ENCODE peak calls at places on chromosomes 16 and 17, in eight cellular contexts. H is substantia nigra; T is NCI-H2029; K is GOT3; S is effector CD4-positive, alpha-beta T cell; O is EL; W is memory B cell; M is GDM1. E is an unnamed sample.

GRCh38 chr16:78505544-78506371 is 406.3 kb downstream of the WWOX start:
- DNase-seq in O (no peak), M (no peak), T (no peak), H (peak; percentile 24), W (no peak), K (no peak), S (no peak), E (no peak)

GRCh38 chr17:71726320-71726719 is 394.5 kb upstream of the SOX9 start:
- DNase-seq in O (no peak), T (peak; percentile 8), K (no peak), M (no peak), S (no peak), H (no peak), W (no peak), E (no peak)

GRCh38 chr17:19448341-19449268 is 37.6 kb downstream of the RNF112 start:
- DNase-seq in T (no peak), S (no peak), M (no peak), O (peak; percentile 95), W (no peak), H (no peak), K (no peak), E (no peak)

GRCh38 chr16:47150067-47150466 is 6.3 kb upstream of the NETO2 start:
- DNase-seq in K (no peak), M (no peak), T (no peak), H (no peak), W (no peak), O (no peak), S (no peak), E (no peak)

GRCh38 chr17:68403122-68403521 is 54.2 kb downstream of the WIPI1 start:
- DNase-seq in O (no peak), H (no peak), S (no peak), T (no peak), K (no peak), W (no peak), M (no peak), E (no peak)

GRCh38 chr17:65185686-65186382 is 48.7 kb downstream of the RGS9 start:
- DNase-seq in O (no peak), S (no peak), H (no peak), W (no peak), T (no peak), M (no peak), K (no peak), E (no peak)

GRCh38 chr17:4513113-4514032 is 14.7 kb downstream of the SPNS2 start:
- DNase-seq in K (no peak), T (no peak), M (no peak), O (no peak), H (no peak), S (no peak), W (no peak), E (no peak)

GRCh38 chr17:54899201-54899600 is 1.5 kb upstream of the TOM1L1 start:
- DNase-seq in T (no peak), M (no peak), S (no peak), O (no peak), H (no peak), W (no peak), K (no peak), E (no peak)

GRCh38 chr16:57998484-57998883 is 2.0 kb downstream of the ZNF319 start:
- DNase-seq in S (peak; percentile 32), M (no peak), K (no peak), O (no peak), W (no peak), H (no peak), T (peak; percentile 7), E (no peak)

GRCh38 chr17:12883472-12883871 is 94.2 kb downstream of the ARHGAP44 start:
- DNase-seq in S (no peak), K (no peak), W (no peak), O (no peak), H (no peak), T (no peak), M (no peak), E (no peak)

GRCh38 chr16:83762141-83763024 is 45.4 kb upstream of the HSBP1 start:
- DNase-seq in T (peak; percentile 73), S (no peak), O (no peak), K (no peak), M (no peak), H (no peak), W (no peak), E (no peak)

GRCh38 chr16:84832488-84833141 is 12.8 kb downstream of the CRISPLD2 start:
- DNase-seq in K (no peak), T (no peak), M (no peak), H (no peak), O (peak; percentile 98), W (no peak), S (no peak), E (no peak)

GRCh38 chr17:37447641-37448040 is 41.0 kb downstream of the TADA2A start:
- DNase-seq in W (no peak), T (no peak), H (no peak), M (no peak), O (peak; percentile 56), K (no peak), S (no peak), E (no peak)

GRCh38 chr17:57607553-57608120 is 137.5 kb downstream of the CCDC182 start:
- DNase-seq in W (no peak), O (no peak), H (no peak), M (no peak), T (no peak), K (no peak), S (no peak), E (no peak)

GRCh38 chr17:73402466-73402865 is 90.7 kb upstream of the CDC42EP4 start:
- DNase-seq in T (no peak), K (no peak), H (no peak), S (no peak), O (no peak), M (no peak), W (no peak), E (no peak)

GRCh38 chr17:65707780-65708179 is 146.3 kb upstream of the AXIN2 start:
- DNase-seq in O (no peak), K (no peak), W (no peak), S (no peak), M (no peak), T (no peak), H (no peak), E (no peak)

GRCh38 chr17:20952183-20952582 is 90.6 kb downstream of the USP22 start:
- DNase-seq in W (no peak), K (no peak), T (peak; percentile 68), O (no peak), S (no peak), M (no peak), H (no peak), E (no peak)